ENCODE peak calls at places on chromosomes 2 and 18, in five cellular contexts. H is A549, C is K562, S is H1, R is HepG2. V is an unnamed sample.

GRCh38 chr2:236216711-236217110 is 47.5 kb downstream of the ASB18 start:
- DNase-seq in H (no peak), S (no peak), C (no peak), R (no peak), V (no peak)

GRCh38 chr2:61658841-61659780 is 121.0 kb upstream of the XPO1 start:
- DNase-seq in R (peak), H (peak), S (no peak), C (peak), V (peak)

GRCh38 chr2:151655663-151656398 is 78.4 kb downstream of the NEB start:
- DNase-seq in C (no peak), R (no peak), H (no peak), S (no peak), V (peak)

GRCh38 chr2:66851449-66851872 is 416.5 kb downstream of the MEIS1 start:
- DNase-seq in C (no peak), S (no peak), R (peak), H (no peak), V (no peak)

GRCh38 chr2:111199840-111200239 is 79.1 kb downstream of the BCL2L11 start:
- DNase-seq in C (no peak), R (no peak), H (no peak), S (no peak), V (no peak)

GRCh38 chr18:3319399-3319798 is 57.5 kb downstream of the MYL12B start:
- DNase-seq in S (no peak), H (no peak), R (no peak), C (no peak), V (peak)

GRCh38 chr18:13566941-13567762 is 159.2 kb downstream of the FAM210A start:
- DNase-seq in C (no peak), S (no peak), H (no peak), R (no peak), V (no peak)

GRCh38 chr18:66457245-66457644 is 146.6 kb downstream of the CDH19 start:
- DNase-seq in S (no peak), C (no peak), H (no peak), R (no peak), V (no peak)

GRCh38 chr2:11097038-11097720 is 58.1 kb upstream of the SLC66A3 start:
- DNase-seq in H (no peak), S (no peak), R (no peak), C (no peak), V (no peak)

GRCh38 chr2:154992826-154993225 is 294.3 kb downstream of the KCNJ3 start:
- DNase-seq in C (no peak), R (no peak), S (no peak), H (no peak), V (peak)

GRCh38 chr2:194486316-194486715 is 1170.7 kb upstream of the SLC39A10 start:
- DNase-seq in H (no peak), R (no peak), S (no peak), C (no peak), V (no peak)

GRCh38 chr2:119004602-119005001 is 62.6 kb downstream of the MARCO start:
- DNase-seq in C (no peak), S (no peak), H (no peak), R (no peak), V (no peak)

GRCh38 chr18:46621871-46622270 is 35.1 kb downstream of the LOXHD1 start:
- DNase-seq in C (no peak), R (no peak), H (no peak), S (peak), V (no peak)

GRCh38 chr2:224764565-224765236 is 48.5 kb upstream of the CCDC195 start:
- DNase-seq in R (no peak), H (no peak), S (no peak), C (no peak), V (no peak)

GRCh38 chr2:32714521-32714920 is 86.7 kb downstream of the TTC27 start:
- DNase-seq in H (no peak), S (no peak), R (no peak), C (no peak), V (no peak)

GRCh38 chr2:74843371-74844298 is 9.7 kb downstream of the HK2 start:
- DNase-seq in S (no peak), C (no peak), R (peak), H (no peak), V (peak)

GRCh38 chr2:147538088-147538487 is 306.7 kb upstream of the ACVR2A start:
- DNase-seq in C (no peak), S (no peak), H (no peak), R (no peak), V (no peak)

GRCh38 chr2:144498215-144498614 is 21.7 kb downstream of the ZEB2 start:
- DNase-seq in C (peak), S (no peak), R (no peak), H (no peak), V (no peak)

GRCh38 chr2:33526132-33526531 is 49.7 kb downstream of the RASGRP3 start:
- DNase-seq in C (no peak), S (no peak), H (no peak), R (no peak), V (peak)

GRCh38 chr18:36296591-36297418 is 708 bp upstream of the FHOD3 start:
- DNase-seq in R (peak), S (peak), H (peak), C (peak), V (peak)

GRCh38 chr2:83103602-83104001 is 1355.5 kb downstream of the SUCLG1 start:
- DNase-seq in C (no peak), H (no peak), R (no peak), S (no peak), V (peak)

GRCh38 chr2:21812766-21813165 is 689.0 kb downstream of the TDRD15 start:
- DNase-seq in C (no peak), R (no peak), H (no peak), S (no peak), V (no peak)

DNA sequence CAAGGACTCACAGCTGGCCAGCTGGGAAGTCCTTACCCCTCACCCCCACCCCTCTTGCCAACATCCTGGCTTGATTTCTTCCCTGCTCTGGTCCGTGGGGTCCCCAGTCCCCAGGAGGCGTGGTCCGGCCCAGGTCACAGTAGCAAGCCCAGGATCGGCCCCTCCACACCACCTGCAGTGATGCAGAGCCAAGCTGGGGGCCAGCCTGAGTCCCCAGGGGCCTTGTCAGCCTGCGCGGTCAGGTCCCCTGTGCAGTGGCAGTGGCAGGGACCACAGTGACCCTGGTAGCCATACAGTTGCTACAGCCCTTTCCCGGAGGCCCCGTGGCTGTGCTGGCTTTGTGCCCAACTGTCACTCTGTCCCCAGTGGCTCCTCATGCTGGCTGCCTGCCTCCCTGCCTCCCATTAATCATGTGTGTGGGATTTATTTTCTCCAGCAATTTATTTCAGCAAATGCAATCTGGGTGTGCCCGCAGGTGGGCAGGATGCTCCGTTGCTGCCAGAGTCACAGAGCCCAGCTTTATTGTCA is 8.8 kb upstream of the PRSS56 start:
- DNase-seq in H (no peak), C (no peak), S (no peak), R (no peak), V (no peak)
- TF ChIP-seq JUN in H (no peak), C (no peak), S (no peak), R (no peak), V (no peak)

GRCh38 chr2:121255363-121255762 is 29.6 kb downstream of the TFCP2L1 start:
- DNase-seq in H (no peak), R (no peak), S (no peak), C (no peak), V (no peak)
- H3K27ac ChIP-seq in H (no peak), R (no peak), S (no peak), C (no peak), V (no peak)

GRCh38 chr2:146317959-146318358 is 1526.9 kb upstream of the ACVR2A start:
- DNase-seq in H (no peak), S (no peak), C (no peak), R (no peak), V (no peak)

GRCh38 chr2:146312899-146313298 is 1531.9 kb upstream of the ACVR2A start:
- DNase-seq in H (no peak), C (no peak), R (no peak), S (no peak), V (peak)
- TF ChIP-seq JUN in H (no peak), C (no peak), R (no peak), S (no peak), V (peak)

GRCh38 chr2:218638372-218638771 is 21.1 kb downstream of the ZNF142 start:
- DNase-seq in R (no peak), C (no peak), H (no peak), S (no peak), V (no peak)
- H3K27ac ChIP-seq in R (no peak), C (no peak), H (no peak), S (no peak), V (no peak)

GRCh38 chr2:29527947-29528346 is 393.4 kb downstream of the ALK start:
- DNase-seq in S (no peak), R (no peak), C (no peak), H (no peak), V (no peak)
- TF ChIP-seq JUN in S (no peak), R (no peak), C (no peak), H (no peak), V (no peak)

V was measured in endothelial cell of umbilical vein.